ENCODE peak calls at places on chromosomes 13 and 19, in four cellular contexts. B is psoas muscle, T is IMR-90, N is left ventricle myocardium inferior. Y is an unnamed sample.

GRCh38 chr13:20721454-20722357 is 18.2 kb downstream of the IL17D start:
- DNase-seq in B (peak; percentile 60), T (peak; percentile 79), N (peak; percentile 55), Y (peak; percentile 42)

GRCh38 chr19:3178973-3179738 is 587 bp downstream of the S1PR4 start:
- DNase-seq in B (no peak), T (no peak), N (no peak), Y (no peak)

GRCh38 chr13:42041017-42041683 is 7.3 kb upstream of the DGKH start:
- DNase-seq in B (peak; percentile 50), T (peak; percentile 44), N (peak; percentile 53), Y (peak; percentile 48)

GRCh38 chr13:70842062-70842644 is 733.9 kb upstream of the KLHL1 start:
- DNase-seq in B (no peak), T (no peak), N (no peak), Y (no peak)

GRCh38 chr13:40540707-40541044 is 125.8 kb downstream of the FOXO1 start:
- DNase-seq in B (no peak), T (no peak), N (no peak), Y (no peak)

GRCh38 chr19:29845576-29846176 is 33.9 kb downstream of the CCNE1 start:
- DNase-seq in B (no peak), T (peak; percentile 18), N (no peak), Y (no peak)

GRCh38 chr13:76667551-76667950 is 218.7 kb downstream of the KCTD12 start:
- DNase-seq in B (no peak), T (peak; percentile 77), N (no peak), Y (no peak)

GRCh38 chr19:38734426-38735256 is 9.6 kb downstream of the CAPN12 start:
- DNase-seq in B (no peak), T (no peak), N (no peak), Y (no peak)

GRCh38 chr13:95267662-95268369 is 33.4 kb downstream of the ABCC4 start:
- DNase-seq in B (no peak), T (peak; percentile 96), N (no peak), Y (no peak)

GRCh38 chr19:4058696-4059492 is 7.8 kb downstream of the ZBTB7A start:
- DNase-seq in B (no peak), T (no peak), N (no peak), Y (no peak)

GRCh38 chr13:112790735-112791641 is 101.2 kb downstream of the ATP11A start:
- DNase-seq in B (no peak), T (peak; percentile 64), N (no peak), Y (no peak)

GRCh38 chr13:98476538-98476966 is 100.4 kb downstream of the STK24 start:
- DNase-seq in B (peak; percentile 69), T (peak; percentile 92), N (peak; percentile 45), Y (peak; percentile 53)

GRCh38 chr13:106047859-106048258 is 487.6 kb downstream of the EFNB2 start:
- DNase-seq in B (no peak), T (peak; percentile 17), N (no peak), Y (no peak)

GRCh38 chr19:57280913-57281425 is 684 bp downstream of the ZNF460 start:
- DNase-seq in B (no peak), T (no peak), N (no peak), Y (no peak)

GRCh38 chr19:51824603-51825002 is 29.6 kb downstream of the FPR3 start:
- DNase-seq in B (no peak), T (no peak), N (no peak), Y (no peak)

GRCh38 chr13:29567411-29567810 is 28.1 kb downstream of the SLC7A1 start:
- DNase-seq in B (no peak), T (no peak), N (no peak), Y (no peak)

GRCh38 chr19:3176715-3177501 is 1.7 kb upstream of the S1PR4 start:
- DNase-seq in B (no peak), T (peak; percentile 67), N (no peak), Y (peak; percentile 76)

GRCh38 chr19:5094768-5095567 is 126.1 kb downstream of the KDM4B start:
- DNase-seq in B (no peak), T (no peak), N (no peak), Y (no peak)

GRCh38 chr19:8361921-8362793 is 1.8 kb upstream of the ANGPTL4 start:
- DNase-seq in B (peak; percentile 97), T (peak; percentile 99), N (peak; percentile 93), Y (peak; percentile 95)

GRCh38 chr13:60139272-60139671 is 24.5 kb downstream of the DIAPH3 start:
- DNase-seq in B (no peak), T (peak; percentile 43), N (no peak), Y (no peak)

GRCh38 chr19:38664503-38665211 is 17.2 kb downstream of the ACTN4 start:
- DNase-seq in B (no peak), T (no peak), N (no peak), Y (no peak)

GRCh38 chr19:6744381-6745288 is 5.2 kb downstream of the TRIP10 start:
- DNase-seq in B (peak; percentile 91), T (peak; percentile 87), N (peak; percentile 90), Y (peak; percentile 93)

GRCh38 chr19:18252370-18252717 is 21.9 kb downstream of the IQCN start:
- DNase-seq in B (no peak), T (no peak), N (no peak), Y (no peak)

GRCh38 chr13:44726214-44726613 is 150.1 kb upstream of the TSC22D1 start:
- DNase-seq in B (no peak), T (peak; percentile 90), N (no peak), Y (no peak)

GRCh38 chr13:98481511-98481951 is 95.4 kb downstream of the STK24 start:
- DNase-seq in B (no peak), T (peak; percentile 30), N (no peak), Y (no peak)

GRCh38 chr13:93318538-93318937 is 91.9 kb downstream of the GPC6 start:
- DNase-seq in B (no peak), T (peak; percentile 35), N (no peak), Y (no peak)

GRCh38 chr19:42540071-42540553 is 11.8 kb upstream of the CEACAM1 start:
- DNase-seq in B (no peak), T (no peak), N (no peak), Y (no peak)

GRCh38 chr19:28990522-28990921 is 222.4 kb downstream of the UQCRFS1 start:
- DNase-seq in B (no peak), T (no peak), N (no peak), Y (no peak)

GRCh38 chr13:59176775-59177174 is 987.0 kb downstream of the DIAPH3 start:
- DNase-seq in B (no peak), T (no peak), N (no peak), Y (no peak)

GRCh38 chr19:41872384-41872774 is 4.7 kb upstream of the CD79A start:
- DNase-seq in B (no peak), T (no peak), N (no peak), Y (no peak)

GRCh38 chr19:33271246-33272021 is 30.9 kb downstream of the CEBPA start:
- DNase-seq in B (no peak), T (no peak), N (no peak), Y (no peak)

GRCh38 chr13:58318495-58319167 is 687.1 kb downstream of the PCDH17 start:
- DNase-seq in B (no peak), T (no peak), N (no peak), Y (no peak)

GRCh38 chr13:102693250-102693649 is 1.6 kb downstream of the METTL21C start:
- DNase-seq in B (no peak), T (no peak), N (no peak), Y (no peak)

GRCh38 chr19:7888826-7889217 is 512 bp downstream of the LRRC8E start:
- DNase-seq in B (no peak), T (no peak), N (no peak), Y (no peak)

DNA sequence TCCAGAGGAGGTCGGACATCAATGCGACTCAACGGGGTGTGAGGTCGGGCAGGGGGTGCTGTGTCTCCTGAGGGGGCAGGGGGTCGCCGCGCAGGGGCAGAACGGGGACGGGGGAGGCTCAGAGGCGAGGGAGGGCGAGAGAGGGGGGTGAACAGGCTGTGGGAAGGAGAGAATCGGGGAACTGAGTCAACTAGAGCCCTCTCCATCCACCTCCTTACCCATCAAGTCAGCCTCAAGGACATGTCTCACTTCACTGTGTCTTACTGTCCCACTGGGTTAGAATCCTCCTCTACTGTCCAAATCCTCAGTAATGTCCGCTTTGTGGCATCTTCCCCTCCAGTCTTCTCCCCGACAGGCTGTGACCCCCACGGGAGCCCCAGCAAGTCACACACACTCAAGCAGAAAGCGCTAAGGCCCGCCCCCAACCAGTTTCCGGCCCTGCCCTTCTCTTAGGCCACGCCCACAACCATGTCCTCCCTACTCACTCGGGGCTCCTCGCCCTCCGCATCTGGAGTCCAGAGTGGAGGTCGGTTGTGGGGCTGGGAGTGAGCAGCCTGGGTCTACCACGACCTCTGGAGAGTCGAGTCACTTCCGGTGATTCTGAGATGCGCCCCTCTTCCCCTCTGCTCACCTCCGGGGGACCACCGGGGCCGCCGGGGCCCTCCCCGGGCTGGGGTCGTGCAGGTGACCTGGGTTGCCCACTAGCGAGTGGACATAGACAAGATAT is 9.3 kb downstream of the PLEKHA4 start:
- DNase-seq in B (no peak), T (no peak), N (peak; percentile 40), Y (peak; percentile 74)
- H3K4me1 ChIP-seq in B (peaks cover 4% of the 10 kb centered on the region), T (no peaks in the 10 kb centered on the region), N (peaks cover 5% of the 10 kb centered on the region), Y (no peaks in the 10 kb centered on the region)

GRCh38 chr13:51524846-51525566 is 59.3 kb upstream of the WDFY2 start:
- DNase-seq in B (no peak), T (peak; percentile 90), N (no peak), Y (no peak)

GRCh38 chr13:51525567-51526165 is 58.6 kb upstream of the WDFY2 start:
- DNase-seq in B (no peak), T (peak; percentile 72), N (no peak), Y (no peak)

GRCh38 chr13:51520524-51520923 is 63.7 kb upstream of the WDFY2 start:
- DNase-seq in B (no peak), T (peak; percentile 80), N (no peak), Y (no peak)

GRCh38 chr13:51524312-51524711 is 60.0 kb upstream of the WDFY2 start:
- DNase-seq in B (no peak), T (peak; percentile 44), N (no peak), Y (no peak)

GRCh38 chr13:51523082-51523518 is 61.2 kb upstream of the WDFY2 start:
- DNase-seq in B (no peak), T (peak; percentile 69), N (no peak), Y (peak; percentile 31)
- H3K4me1 ChIP-seq in B (no peaks in the 10 kb centered on the region), T (peaks cover 25% of the 10 kb centered on the region), N (no peaks in the 10 kb centered on the region), Y (no peaks in the 10 kb centered on the region)

GRCh38 chr13:100508996-100509395 is 79.6 kb downstream of the GGACT start:
- DNase-seq in B (no peak), T (no peak), N (no peak), Y (no peak)

GRCh38 chr13:100512422-100512821 is 76.2 kb downstream of the GGACT start:
- DNase-seq in B (no peak), T (peak; percentile 22), N (no peak), Y (no peak)

GRCh38 chr13:100510208-100510997 is 78.2 kb downstream of the GGACT start:
- DNase-seq in B (no peak), T (no peak), N (no peak), Y (no peak)

GRCh38 chr13:100513171-100513570 is 75.4 kb downstream of the GGACT start:
- DNase-seq in B (no peak), T (no peak), N (no peak), Y (no peak)

DNA sequence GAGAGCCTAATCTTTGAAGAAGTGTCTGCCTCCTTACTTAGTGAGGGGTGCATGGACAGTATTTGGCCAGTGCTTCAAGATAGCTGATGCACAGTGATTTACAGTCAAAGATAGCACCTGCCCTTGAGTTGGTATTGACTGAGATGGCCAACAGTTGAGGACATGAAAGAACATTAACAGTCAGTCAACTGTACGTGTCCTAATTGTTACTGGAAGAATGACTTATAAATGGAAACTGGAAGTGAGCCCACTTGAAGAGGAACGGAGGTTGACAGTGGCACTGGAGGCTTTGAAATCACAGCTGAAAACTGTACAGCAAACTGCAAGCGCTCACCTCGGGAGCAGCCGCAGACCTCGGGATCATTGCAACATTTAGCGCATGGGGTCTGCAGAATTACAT is 77.2 kb downstream of the GGACT start:
- DNase-seq in B (no peak), T (no peak), N (no peak), Y (no peak)
- H3K4me1 ChIP-seq in B (no peaks in the 10 kb centered on the region), T (no peaks in the 10 kb centered on the region), N (peaks cover 28% of the 10 kb centered on the region), Y (no peaks in the 10 kb centered on the region)

GRCh38 chr19:13165091-13165997 is 15.1 kb downstream of the IER2 start:
- DNase-seq in B (no peak), T (no peak), N (no peak), Y (no peak)
- H3K4me1 ChIP-seq in B (peaks cover 23% of the 10 kb centered on the region), T (peaks cover 33% of the 10 kb centered on the region), N (peaks cover 79% of the 10 kb centered on the region), Y (peaks cover 21% of the 10 kb centered on the region)